ENCODE peak calls at places on chromosomes 6 and 20, in five cellular contexts. V, C, B, M and A are unnamed samples.

GRCh38 chr6:40986871-40987270 is 52.1 kb downstream of the UNC5CL start:
- DNase-seq in V (no peak), C (no peak), B (no peak), M (no peak), A (no peak)

GRCh38 chr6:108222504-108222903 is 38.3 kb downstream of the SNX3 start:
- DNase-seq in V (peak; percentile 19), C (no peak), B (no peak), M (no peak), A (no peak)

GRCh38 chr6:125480571-125480970 is 178.8 kb upstream of the HDDC2 start:
- DNase-seq in V (peak; percentile 32), C (no peak), B (no peak), M (no peak), A (no peak)

GRCh38 chr6:489001-489400 is 97.4 kb downstream of the IRF4 start:
- DNase-seq in V (no peak), C (no peak), B (no peak), M (no peak), A (no peak)

GRCh38 chr6:150293423-150294280 is 75.2 kb upstream of the IYD start:
- DNase-seq in V (peak; percentile 50), C (no peak), B (no peak), M (no peak), A (no peak)

GRCh38 chr20:10715035-10715434 is 41.2 kb upstream of the JAG1 start:
- DNase-seq in V (peak; percentile 89), C (no peak), B (no peak), M (no peak), A (no peak)

GRCh38 chr20:32672315-32672981 is 1.3 kb downstream of the C20orf203 start:
- DNase-seq in V (no peak), C (no peak), B (no peak), M (no peak), A (no peak)

GRCh38 chr20:38870733-38871559 is 55.3 kb upstream of the FAM83D start:
- DNase-seq in V (no peak), C (peak; percentile 76), B (no peak), M (peak; percentile 88), A (no peak)

GRCh38 chr6:123788319-123788718 is 15.3 kb upstream of the NKAIN2 start:
- DNase-seq in V (no peak), C (no peak), B (no peak), M (no peak), A (no peak)

GRCh38 chr20:57867181-57867803 is 157.5 kb upstream of the PMEPA1 start:
- DNase-seq in V (no peak), C (no peak), B (no peak), M (no peak), A (no peak)

GRCh38 chr6:161727063-161727462 is 453.2 kb upstream of the AGPAT4 start:
- DNase-seq in V (no peak), C (no peak), B (no peak), M (no peak), A (no peak)

GRCh38 chr20:3239867-3240775 is 1.1 kb upstream of the SLC4A11 start:
- DNase-seq in V (peak; percentile 44), C (no peak), B (no peak), M (no peak), A (no peak)

GRCh38 chr6:15110721-15111354 is 135.0 kb upstream of the JARID2 start:
- DNase-seq in V (peak; percentile 10), C (no peak), B (no peak), M (no peak), A (no peak)

GRCh38 chr6:19035454-19035853 is 648.3 kb downstream of the RNF144B start:
- DNase-seq in V (no peak), C (no peak), B (no peak), M (no peak), A (no peak)

GRCh38 chr20:36400901-36401300 is 94.8 kb downstream of the DLGAP4 start:
- DNase-seq in V (no peak), C (no peak), B (no peak), M (no peak), A (no peak)

GRCh38 chr6:106133040-106133439 is 46.9 kb downstream of the PRDM1 start:
- DNase-seq in V (no peak), C (no peak), B (no peak), M (no peak), A (peak; percentile 4)

GRCh38 chr6:3739311-3739897 is 12.1 kb downstream of the PXDC1 start:
- DNase-seq in V (peak; percentile 33), C (no peak), B (peak; percentile 62), M (no peak), A (no peak)

GRCh38 chr20:13349240-13349604 is 128.1 kb downstream of the ISM1 start:
- DNase-seq in V (peak; percentile 4), C (no peak), B (no peak), M (no peak), A (no peak)

GRCh38 chr6:105041880-105042279 is 85.0 kb downstream of the LIN28B start:
- DNase-seq in V (no peak), C (no peak), B (no peak), M (no peak), A (no peak)

GRCh38 chr6:83378621-83379388 is 52.0 kb downstream of the ME1 start:
- DNase-seq in V (peak; percentile 80), C (no peak), B (no peak), M (no peak), A (no peak)

GRCh38 chr6:83384751-83385150 is 46.1 kb downstream of the ME1 start:
- DNase-seq in V (no peak), C (no peak), B (no peak), M (no peak), A (no peak)

DNA sequence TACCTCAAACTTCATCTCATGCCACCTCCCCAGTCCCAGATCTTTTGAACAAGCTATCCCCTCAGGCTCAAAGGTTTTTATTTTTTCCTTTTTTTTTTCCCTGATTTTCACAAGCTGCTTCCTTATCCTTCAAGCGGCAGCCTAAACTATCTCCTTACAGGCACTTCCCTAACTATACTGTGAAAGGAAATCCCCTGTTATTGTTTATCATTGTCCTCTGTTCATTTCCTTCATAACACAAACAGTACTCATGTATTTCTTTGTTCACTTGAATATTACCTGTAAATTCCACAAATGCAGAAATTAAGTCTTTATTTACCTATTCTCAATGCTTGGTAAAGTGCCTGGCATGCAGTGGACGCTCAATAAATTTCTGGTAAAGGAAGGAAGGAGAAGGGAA is 48.9 kb downstream of the ME1 start:
- DNase-seq in V (peak; percentile 26), C (no peak), B (no peak), M (no peak), A (no peak)
- H3K27ac ChIP-seq in V (no peak overlapping the region), C (no peak overlapping the region), B (no peak overlapping the region), M (no peak overlapping the region), A (no peak overlapping the region)

GRCh38 chr6:39184906-39185580 is 44.2 kb downstream of the KCNK5 start:
- DNase-seq in V (no peak), C (no peak), B (no peak), M (peak; percentile 90), A (no peak)
- H3K27ac ChIP-seq in V (no peak overlapping the region), C (no peak overlapping the region), B (no peak overlapping the region), M (peak overlapping the region; percentile 93), A (no peak overlapping the region)

GRCh38 chr6:7452898-7453297 is 63.3 kb downstream of the RIOK1 start:
- DNase-seq in V (no peak), C (no peak), B (no peak), M (no peak), A (no peak)
- H3K27ac ChIP-seq in V (no peak overlapping the region), C (no peak overlapping the region), B (no peak overlapping the region), M (no peak overlapping the region), A (no peak overlapping the region)

GRCh38 chr6:118296129-118296852 is 251.8 kb upstream of the PLN start:
- DNase-seq in V (no peak), C (no peak), B (peak; percentile 78), M (no peak), A (no peak)

GRCh38 chr6:118297821-118298220 is 250.3 kb upstream of the PLN start:
- DNase-seq in V (no peak), C (no peak), B (peak; percentile 69), M (no peak), A (no peak)

GRCh38 chr6:118298476-118298875 is 249.6 kb upstream of the PLN start:
- DNase-seq in V (peak; percentile 51), C (no peak), B (no peak), M (no peak), A (no peak)

GRCh38 chr6:118295336-118295735 is 252.8 kb upstream of the PLN start:
- DNase-seq in V (no peak), C (no peak), B (no peak), M (no peak), A (no peak)

DNA sequence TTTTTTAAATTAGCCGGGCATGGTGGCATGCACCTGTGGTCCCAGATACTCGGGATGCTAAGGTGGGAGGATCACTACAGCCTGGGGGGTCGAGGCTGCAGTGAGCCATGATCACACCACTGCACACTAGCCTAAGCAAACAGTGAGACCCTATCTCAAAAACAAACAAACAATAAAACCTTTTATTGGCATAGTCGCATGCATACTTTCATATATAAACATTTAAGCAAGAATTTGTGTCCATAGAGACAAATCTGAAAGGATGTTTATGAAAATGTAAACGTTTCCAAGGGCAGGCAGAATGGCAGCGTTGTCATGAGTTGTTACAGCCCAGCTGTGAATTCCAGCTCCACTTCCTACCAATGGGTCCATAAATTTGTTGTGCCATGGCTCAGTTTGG is 249.1 kb upstream of the PLN start:
- DNase-seq in V (peak; percentile 61), C (no peak), B (no peak), M (no peak), A (no peak)
- H3K27ac ChIP-seq in V (no peak overlapping the region), C (no peak overlapping the region), B (peak overlapping the region; percentile 89), M (no peak overlapping the region), A (no peak overlapping the region)

DNA sequence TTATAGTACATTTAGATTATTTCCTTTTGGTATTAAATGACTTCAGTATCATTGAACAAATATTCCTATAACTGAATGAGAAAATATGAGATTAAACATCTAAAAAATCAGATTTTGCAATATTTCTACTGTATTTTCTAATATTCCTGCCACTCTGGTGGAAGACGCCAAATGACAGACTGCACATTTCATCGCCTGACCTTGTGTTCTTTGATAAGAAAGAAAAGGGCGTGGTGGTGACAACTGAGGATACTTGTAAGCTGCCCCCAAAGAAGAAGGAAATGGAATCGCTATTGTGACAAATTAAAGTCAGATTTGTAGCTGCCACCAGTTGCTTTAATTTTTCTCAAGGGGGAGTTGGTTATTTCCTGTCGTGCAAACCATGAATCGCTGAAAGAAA is 131.3 kb downstream of the MTFR2 start:
- DNase-seq in V (no peak), C (no peak), B (no peak), M (no peak), A (no peak)
- H3K27ac ChIP-seq in V (no peak overlapping the region), C (no peak overlapping the region), B (no peak overlapping the region), M (no peak overlapping the region), A (no peak overlapping the region)